ENCODE peak calls at places on chromosomes 7 and 10, in nine cellular contexts. A, O, I, Q, K, T, P, H and R are unnamed samples.

GRCh38 chr10:89887830-89888229 is 186.4 kb downstream of the KIF20B start:
- DNase-seq in P (no peak), A (no peak), Q (peak; percentile 16), T (no peak), H (no peak), O (no peak), K (no peak), I (no peak), R (no peak)

GRCh38 chr10:27285093-27285492 is 44.5 kb upstream of the ACBD5 start:
- DNase-seq in P (peak; percentile 4), H (no peak), T (peak; percentile 16), K (no peak), Q (no peak), I (no peak), O (peak; percentile 12), A (no peak), R (peak; percentile 1)

GRCh38 chr10:6729967-6730366 is 149.9 kb upstream of the PRKCQ start:
- DNase-seq in T (no peak), H (no peak), I (no peak), A (no peak), Q (no peak), K (no peak), P (no peak), O (no peak), R (peak; percentile 83)

GRCh38 chr7:22094413-22095304 is 149.0 kb upstream of the CDCA7L start:
- DNase-seq in I (no peak), T (no peak), A (no peak), Q (no peak), O (no peak), H (no peak), P (no peak), K (peak; percentile 14), R (peak; percentile 2)

GRCh38 chr7:27198871-27199801 is 755 bp downstream of the HOXA13 start:
- DNase-seq in O (no peak), I (no peak), K (no peak), H (no peak), T (peak; percentile 55), P (no peak), A (peak; percentile 40), Q (no peak), R (peak; percentile 22)

GRCh38 chr7:64515330-64515729 is 47.5 kb downstream of the ZNF680 start:
- DNase-seq in A (no peak), K (no peak), Q (no peak), P (no peak), O (no peak), T (no peak), I (no peak), H (no peak), R (no peak)

GRCh38 chr10:109281347-109281746 is 642.0 kb downstream of the XPNPEP1 start:
- DNase-seq in H (no peak), K (no peak), P (no peak), Q (no peak), O (no peak), I (no peak), T (no peak), A (no peak), R (no peak)

GRCh38 chr7:120033114-120033513 is 239.9 kb upstream of the KCND2 start:
- DNase-seq in I (no peak), O (no peak), T (no peak), K (no peak), P (no peak), A (no peak), Q (no peak), H (no peak), R (no peak)

GRCh38 chr7:12212051-12212485 is 974 bp downstream of the TMEM106B start:
- DNase-seq in A (peak; percentile 73), K (peak; percentile 21), O (peak; percentile 60), P (no peak), I (no peak), T (no peak), H (no peak), Q (no peak), R (peak; percentile 46)

GRCh38 chr10:29635711-29636144 is 957 bp upstream of the SVIL start:
- DNase-seq in T (peak; percentile 43), K (no peak), O (no peak), A (no peak), P (no peak), I (no peak), H (no peak), Q (no peak), R (peak; percentile 85)

GRCh38 chr7:81062747-81063146 is 143.9 kb upstream of the SEMA3C start:
- DNase-seq in Q (no peak), T (no peak), K (no peak), O (no peak), P (no peak), I (no peak), A (no peak), H (no peak), R (no peak)

GRCh38 chr7:88289505-88290129 is 17.1 kb downstream of the STEAP4 start:
- DNase-seq in H (no peak), I (no peak), O (no peak), P (no peak), K (no peak), T (no peak), A (no peak), Q (no peak), R (no peak)

GRCh38 chr7:100157334-100158228 is 942 bp downstream of the TRAPPC14 start:
- DNase-seq in K (peak; percentile 6), I (peak; percentile 51), A (no peak), P (no peak), O (peak; percentile 41), T (no peak), Q (peak; percentile 58), H (peak; percentile 21), R (peak; percentile 82)

GRCh38 chr10:54800677-54801480 is at the start of gene PCDH15:
- DNase-seq in I (no peak), A (peak; percentile 80), P (no peak), T (peak; percentile 47), Q (no peak), K (no peak), H (peak; percentile 44), O (peak; percentile 1), R (peak; percentile 33)

GRCh38 chr7:100093925-100094486 is 5.2 kb downstream of the COPS6 start:
- DNase-seq in I (no peak), P (no peak), T (no peak), K (no peak), Q (no peak), H (no peak), A (no peak), O (no peak), R (no peak)

GRCh38 chr10:25125151-25125550 is 49.6 kb upstream of the GPR158 start:
- DNase-seq in T (peak; percentile 50), K (peak; percentile 11), A (peak; percentile 63), P (no peak), H (peak; percentile 42), I (no peak), O (no peak), Q (no peak), R (no peak)

GRCh38 chr10:95618101-95618500 is 38.4 kb downstream of the ALDH18A1 start:
- DNase-seq in Q (no peak), T (no peak), K (no peak), O (no peak), A (no peak), H (no peak), I (no peak), P (no peak), R (no peak)

GRCh38 chr7:87934699-87935372 is 785 bp downstream of the ADAM22 start:
- DNase-seq in T (peak; percentile 52), O (peak; percentile 27), A (peak; percentile 42), P (no peak), I (no peak), Q (peak; percentile 52), K (no peak), H (peak; percentile 54), R (peak; percentile 42)

GRCh38 chr7:151210087-151210854 is at the start of gene H2BK1:
- DNase-seq in Q (no peak), I (no peak), H (no peak), T (peak; percentile 53), O (no peak), K (no peak), A (no peak), P (no peak), R (no peak)

GRCh38 chr7:92244803-92245486 is 769 bp downstream of the KRIT1 start:
- DNase-seq in P (no peak), T (no peak), I (no peak), K (no peak), A (no peak), H (peak; percentile 50), Q (no peak), O (peak; percentile 83), R (peak; percentile 67)

GRCh38 chr7:46143949-46144917 is 223.2 kb upstream of the IGFBP3 start:
- DNase-seq in I (no peak), Q (no peak), A (no peak), P (no peak), T (no peak), K (no peak), H (no peak), O (no peak), R (no peak)

GRCh38 chr10:3782456-3783312 is 2.3 kb downstream of the KLF6 start:
- DNase-seq in A (peak; percentile 2), T (no peak), Q (peak; percentile 77), O (peak; percentile 89), P (peak; percentile 60), K (no peak), H (peak; percentile 23), I (peak; percentile 82), R (peak; percentile 93)

GRCh38 chr10:43045631-43046287 is 31.1 kb upstream of the RET start:
- DNase-seq in H (no peak), K (no peak), Q (no peak), P (no peak), O (no peak), A (no peak), I (peak; percentile 14), T (no peak), R (no peak)

GRCh38 chr10:12097791-12098190 is 29.0 kb downstream of the DHTKD1 start:
- DNase-seq in A (peak; percentile 57), T (no peak), H (no peak), I (no peak), Q (no peak), O (no peak), P (no peak), K (peak; percentile 54), R (no peak)

GRCh38 chr10:132296671-132297443 is 10.9 kb downstream of the STK32C start:
- DNase-seq in T (no peak), A (no peak), O (no peak), H (no peak), Q (no peak), K (no peak), P (no peak), I (no peak), R (no peak)

GRCh38 chr10:129445445-129445844 is 21.6 kb upstream of the MGMT start:
- DNase-seq in T (no peak), A (no peak), P (no peak), O (no peak), K (no peak), H (peak; percentile 6), Q (no peak), I (no peak), R (no peak)

GRCh38 chr7:107080099-107080505 is 35.6 kb downstream of the PRKAR2B start:
- DNase-seq in O (no peak), Q (no peak), P (no peak), A (no peak), K (no peak), H (no peak), I (no peak), T (no peak), R (no peak)

GRCh38 chr7:73451780-73452398 is 18.3 kb downstream of the FZD9 start:
- DNase-seq in P (no peak), A (peak; percentile 55), Q (peak; percentile 57), K (peak; percentile 15), I (no peak), T (no peak), H (no peak), O (peak; percentile 78), R (peak; percentile 74)

GRCh38 chr7:43164757-43165156 is 52.3 kb downstream of the HECW1 start:
- DNase-seq in H (no peak), A (no peak), I (no peak), Q (peak; percentile 63), T (no peak), P (no peak), O (no peak), K (no peak), R (peak; percentile 96)

GRCh38 chr7:27106906-27107250 is 4.4 kb upstream of the HOXA2 start:
- DNase-seq in P (no peak), I (no peak), K (no peak), H (no peak), A (no peak), T (no peak), Q (no peak), O (no peak), R (no peak)

GRCh38 chr7:122970740-122971725 is 24.5 kb downstream of the TAS2R16 start:
- DNase-seq in Q (no peak), I (no peak), P (no peak), A (no peak), O (no peak), H (no peak), T (no peak), K (no peak), R (no peak)